ENCODE peak calls at places on chromosomes 13 and 19, in four cellular contexts. L, B, O and C are unnamed samples. For H3K4me1, the result is how much of the 10 kb centered on the place peaks cover.

GRCh38 chr13:30017880-30018279 is 167.5 kb upstream of the UBL3 start:
- DNase-seq in L (no peak), O (no peak), B (no peak), C (peak)

GRCh38 chr13:80224468-80224867 is 116.5 kb downstream of the SPRY2 start:
- DNase-seq in L (no peak), O (no peak), B (no peak), C (no peak)

GRCh38 chr13:32164622-32165268 is 133.2 kb downstream of the FRY start:
- DNase-seq in L (no peak), B (peak), O (peak), C (peak)

GRCh38 chr19:49771674-49772139 is 4.9 kb downstream of the AP2A1 start:
- DNase-seq in L (no peak), O (no peak), B (no peak), C (no peak)

GRCh38 chr13:21511841-21512240 is 52.7 kb upstream of the ZDHHC20 start:
- DNase-seq in O (no peak), B (no peak), L (no peak), C (no peak)

GRCh38 chr19:3969435-3970312 is 1.2 kb downstream of the DAPK3 start:
- DNase-seq in L (no peak), O (peak), B (no peak), C (no peak)

GRCh38 chr13:109383683-109384082 is 402.7 kb downstream of the IRS2 start:
- DNase-seq in O (no peak), L (no peak), B (no peak), C (no peak)

GRCh38 chr13:26459276-26460131 is 98.0 kb upstream of the WASF3 start:
- DNase-seq in B (peak), O (no peak), L (no peak), C (no peak)

GRCh38 chr13:111957913-111958450 is 109.0 kb upstream of the SOX1 start:
- DNase-seq in B (no peak), L (no peak), O (no peak), C (no peak)

DNA sequence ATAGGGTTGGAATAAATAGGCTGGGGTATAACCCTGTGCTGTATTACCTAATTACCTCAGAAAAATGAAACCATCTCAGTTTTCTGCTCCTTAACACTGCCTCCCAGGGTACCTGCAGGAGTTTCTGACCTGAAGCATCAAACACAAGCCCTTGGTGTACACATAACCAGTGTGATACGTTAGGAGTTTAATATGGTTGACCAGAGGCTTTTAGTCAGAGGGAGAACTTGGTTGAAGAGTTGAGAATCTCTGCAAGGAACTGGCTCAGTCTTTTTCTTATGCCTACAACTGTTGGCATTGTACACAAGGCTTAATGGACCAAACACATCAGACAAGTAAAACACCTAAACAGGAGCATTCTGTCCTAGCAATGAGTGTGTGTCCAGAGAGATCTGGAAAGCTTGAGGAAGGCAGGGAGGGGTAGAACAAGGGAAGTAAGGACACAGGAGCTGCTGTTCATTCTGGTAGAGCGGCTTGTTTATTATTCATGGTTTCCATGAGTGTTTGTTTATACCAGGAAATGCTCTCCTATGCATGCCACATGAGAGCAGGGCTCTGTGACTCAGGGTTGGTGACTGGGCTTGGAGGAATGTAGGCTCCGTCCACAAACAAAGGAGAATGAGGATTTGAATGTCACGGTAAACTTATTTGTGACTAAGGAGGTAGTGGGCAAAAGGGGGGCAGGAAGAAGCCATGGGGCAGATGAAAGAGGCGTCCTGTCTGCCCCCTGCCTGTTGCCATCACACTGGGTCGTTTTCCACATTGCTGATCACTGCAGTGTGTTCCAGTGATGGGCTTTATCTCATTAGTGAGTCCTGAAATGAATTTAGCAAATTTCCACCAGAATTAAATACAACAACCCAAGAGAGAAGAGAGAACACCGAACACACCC is 11.9 kb upstream of the SPATA13 start:
- DNase-seq in B (peak), O (no peak), L (no peak), C (no peak)
- H3K4me1 ChIP-seq in B (under half), O (under half), L (under half), C (under half)

DNA sequence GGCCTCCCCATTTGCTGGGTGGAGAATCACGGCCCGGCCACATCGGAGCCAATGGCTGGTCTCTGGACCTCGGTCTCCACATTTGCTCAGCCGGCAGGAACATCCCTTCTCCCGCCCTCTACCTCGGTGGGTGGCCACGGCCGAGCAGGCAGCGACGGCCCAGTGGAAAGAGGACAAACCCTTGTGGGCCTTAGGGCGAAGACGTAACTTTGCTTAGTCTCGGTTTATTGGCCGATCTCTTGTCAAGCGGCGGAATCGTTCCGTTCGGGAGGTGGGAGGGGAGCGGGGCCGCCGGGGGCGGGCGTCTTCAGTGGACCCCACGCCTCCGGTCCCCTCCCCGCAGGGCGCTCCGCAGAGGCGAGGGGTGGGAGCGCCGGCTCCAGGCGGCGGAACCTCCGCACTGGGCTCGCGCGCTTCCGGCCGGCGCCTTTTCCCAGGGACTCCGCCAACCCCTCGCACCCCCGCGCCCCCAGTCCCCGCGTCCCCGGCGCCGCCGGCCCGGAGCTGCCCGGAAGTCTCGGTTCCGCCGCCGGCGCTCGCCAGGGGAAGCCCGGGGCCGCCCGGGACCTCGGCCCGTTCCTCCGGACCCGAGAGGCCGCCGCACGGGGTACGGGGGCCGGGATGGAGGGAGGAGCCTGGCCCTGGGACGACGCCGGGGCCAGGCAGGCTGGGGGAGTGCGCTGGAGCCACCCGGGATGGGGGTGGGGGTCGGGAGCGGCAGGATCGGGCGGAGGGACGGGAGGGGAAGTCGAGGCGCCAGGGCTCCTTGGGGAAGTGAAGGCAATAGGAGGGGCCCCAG is at the start of gene ZNF580:
- DNase-seq in O (peak), L (peak), B (peak), C (peak)
- H3K4me1 ChIP-seq in O (under half), L (under half), B (half or more), C (under half)

GRCh38 chr13:99360696-99361095 is 53.5 kb upstream of the GPR183 start:
- DNase-seq in B (no peak), L (no peak), O (no peak), C (no peak)
- H3K4me1 ChIP-seq in B (under half), L (under half), O (under half), C (under half)

GRCh38 chr19:18468930-18469244 is 31.0 kb upstream of the ISYNA1 start:
- DNase-seq in L (no peak), B (no peak), O (no peak), C (no peak)

GRCh38 chr19:18468517-18468916 is 30.6 kb upstream of the ISYNA1 start:
- DNase-seq in L (no peak), B (peak), O (no peak), C (no peak)

GRCh38 chr19:18466354-18466753 is 28.4 kb upstream of the ISYNA1 start:
- DNase-seq in L (no peak), O (no peak), B (no peak), C (no peak)

GRCh38 chr19:18469245-18470107 is 31.5 kb upstream of the ISYNA1 start:
- DNase-seq in L (peak), B (peak), O (no peak), C (peak)

GRCh38 chr19:18467978-18468377 is 30.0 kb upstream of the ISYNA1 start:
- DNase-seq in B (no peak), O (no peak), L (no peak), C (no peak)
- H3K4me1 ChIP-seq in B (half or more), O (under half), L (under half), C (under half)

GRCh38 chr19:10318807-10319426 is 3.1 kb upstream of the FDX2 start:
- DNase-seq in L (no peak), B (no peak), O (no peak), C (no peak)

GRCh38 chr19:10317857-10318462 is 2.1 kb upstream of the FDX2 start:
- DNase-seq in L (no peak), O (no peak), B (no peak), C (no peak)

GRCh38 chr19:10316229-10317044 is 622 bp upstream of the FDX2 start:
- DNase-seq in L (no peak), B (no peak), O (no peak), C (peak)

GRCh38 chr19:10315335-10316214 is at the start of gene FDX2:
- DNase-seq in B (peak), O (peak), L (peak), C (peak)

DNA sequence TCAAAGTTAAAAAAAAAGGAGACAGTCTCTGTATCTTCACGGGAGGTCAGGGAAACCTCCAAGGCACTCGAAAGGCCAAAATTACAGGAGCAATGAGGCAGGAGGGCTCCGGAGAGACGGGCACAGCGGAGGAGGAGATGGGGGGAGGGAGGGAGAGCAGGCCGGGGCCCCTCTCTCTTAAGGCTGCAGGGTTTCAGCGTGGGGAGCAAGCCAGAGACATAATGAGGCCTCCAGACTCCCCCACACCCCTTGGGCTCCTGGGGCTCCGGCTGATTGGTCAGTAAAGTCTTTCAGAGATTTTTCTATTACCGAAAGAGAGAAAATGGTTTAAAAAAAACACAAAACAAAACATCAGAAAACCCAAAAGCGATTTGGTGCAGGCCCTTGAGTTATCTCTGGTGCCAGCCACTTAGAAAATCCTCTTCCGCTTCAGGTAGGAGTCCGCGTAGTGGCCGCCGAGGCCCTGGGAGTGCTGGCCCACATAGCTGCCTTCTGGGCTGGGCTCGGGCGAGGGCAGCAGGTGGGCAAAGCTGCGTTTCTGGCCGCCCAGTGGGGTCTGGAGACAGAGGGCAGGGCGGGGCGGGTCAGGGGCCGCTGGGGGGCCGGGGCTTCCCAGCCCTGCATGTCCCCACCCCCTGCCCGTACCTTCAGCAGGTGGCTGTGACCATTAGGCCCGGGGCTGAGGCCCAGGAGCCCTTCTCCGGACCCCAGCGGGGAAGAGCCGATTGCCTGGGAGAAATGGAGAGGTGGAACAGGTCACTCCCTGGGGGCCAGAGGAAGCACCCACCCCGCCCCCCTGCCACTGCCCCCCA is 1.4 kb upstream of the FDX2 start:
- DNase-seq in L (no peak), O (no peak), B (no peak), C (no peak)
- H3K4me1 ChIP-seq in L (under half), O (under half), B (under half), C (under half)

GRCh38 chr13:33263976-33264619 is 21.5 kb downstream of the STARD13 start:
- DNase-seq in O (no peak), L (no peak), B (no peak), C (no peak)
- H3K4me1 ChIP-seq in O (under half), L (under half), B (half or more), C (under half)